ENCODE peak calls at places on chromosomes 16 and 17, in ten cellular contexts. One of them, this sample, is unnamed.

GRCh38 chr17:48064638-48065037 is 16.5 kb downstream of the NFE2L1 start:
- DNase-seq in cardiac muscle cell: no peak
- DNase-seq in dorsolateral prefrontal cortex: no peak
- DNase-seq in AG04449: no peak
- DNase-seq in HL-60: no peak
- DNase-seq in colonic mucosa: no peak
- DNase-seq in omental fat pad: no peak
- DNase-seq in kidney: no peak
- DNase-seq in astrocyte of the spinal cord: no peak
- DNase-seq in fibroblast of lung: no peak
- DNase-seq in this sample: no peak

GRCh38 chr16:68445458-68445857 is 2.9 kb downstream of the SMPD3 start:
- DNase-seq in colonic mucosa: peak
- DNase-seq in dorsolateral prefrontal cortex: no peak
- DNase-seq in kidney: no peak
- DNase-seq in AG04449: no peak
- DNase-seq in omental fat pad: no peak
- DNase-seq in fibroblast of lung: no peak
- DNase-seq in astrocyte of the spinal cord: no peak
- DNase-seq in HL-60: peak
- DNase-seq in cardiac muscle cell: peak
- DNase-seq in this sample: no peak

GRCh38 chr17:17072546-17072945 is 30.3 kb downstream of the MPRIP start:
- DNase-seq in fibroblast of lung: no peak
- DNase-seq in AG04449: no peak
- DNase-seq in dorsolateral prefrontal cortex: no peak
- DNase-seq in omental fat pad: no peak
- DNase-seq in cardiac muscle cell: no peak
- DNase-seq in kidney: peak
- DNase-seq in HL-60: no peak
- DNase-seq in astrocyte of the spinal cord: no peak
- DNase-seq in colonic mucosa: no peak
- DNase-seq in this sample: no peak

GRCh38 chr17:28398280-28398981 is 7.6 kb downstream of the SLC46A1 start:
- DNase-seq in cardiac muscle cell: no peak
- DNase-seq in colonic mucosa: no peak
- DNase-seq in HL-60: no peak
- DNase-seq in fibroblast of lung: no peak
- DNase-seq in kidney: no peak
- DNase-seq in AG04449: no peak
- DNase-seq in omental fat pad: no peak
- DNase-seq in astrocyte of the spinal cord: no peak
- DNase-seq in dorsolateral prefrontal cortex: no peak
- DNase-seq in this sample: no peak

GRCh38 chr16:89187337-89188063 is 12.8 kb downstream of the SLC22A31 start:
- DNase-seq in astrocyte of the spinal cord: peak
- DNase-seq in colonic mucosa: no peak
- DNase-seq in dorsolateral prefrontal cortex: no peak
- DNase-seq in AG04449: no peak
- DNase-seq in omental fat pad: no peak
- DNase-seq in fibroblast of lung: peak
- DNase-seq in HL-60: peak
- DNase-seq in kidney: peak
- DNase-seq in cardiac muscle cell: peak
- DNase-seq in this sample: no peak

GRCh38 chr16:1678500-1679098 is 520 bp downstream of the JPT2 start:
- DNase-seq in astrocyte of the spinal cord: no peak
- DNase-seq in fibroblast of lung: peak
- DNase-seq in HL-60: peak
- DNase-seq in dorsolateral prefrontal cortex: no peak
- DNase-seq in colonic mucosa: peak
- DNase-seq in kidney: peak
- DNase-seq in AG04449: no peak
- DNase-seq in cardiac muscle cell: peak
- DNase-seq in omental fat pad: no peak
- DNase-seq in this sample: peak

GRCh38 chr17:19461681-19462080 is 50.6 kb downstream of the RNF112 start:
- DNase-seq in omental fat pad: no peak
- DNase-seq in HL-60: no peak
- DNase-seq in dorsolateral prefrontal cortex: no peak
- DNase-seq in kidney: no peak
- DNase-seq in cardiac muscle cell: no peak
- DNase-seq in fibroblast of lung: no peak
- DNase-seq in colonic mucosa: peak
- DNase-seq in AG04449: no peak
- DNase-seq in astrocyte of the spinal cord: no peak
- DNase-seq in this sample: peak

GRCh38 chr16:87874639-87875472 is 5.5 kb upstream of the SLC7A5 start:
- DNase-seq in AG04449: no peak
- DNase-seq in cardiac muscle cell: no peak
- DNase-seq in dorsolateral prefrontal cortex: no peak
- DNase-seq in colonic mucosa: no peak
- DNase-seq in kidney: no peak
- DNase-seq in fibroblast of lung: no peak
- DNase-seq in omental fat pad: no peak
- DNase-seq in astrocyte of the spinal cord: no peak
- DNase-seq in HL-60: no peak
- DNase-seq in this sample: no peak

DNA sequence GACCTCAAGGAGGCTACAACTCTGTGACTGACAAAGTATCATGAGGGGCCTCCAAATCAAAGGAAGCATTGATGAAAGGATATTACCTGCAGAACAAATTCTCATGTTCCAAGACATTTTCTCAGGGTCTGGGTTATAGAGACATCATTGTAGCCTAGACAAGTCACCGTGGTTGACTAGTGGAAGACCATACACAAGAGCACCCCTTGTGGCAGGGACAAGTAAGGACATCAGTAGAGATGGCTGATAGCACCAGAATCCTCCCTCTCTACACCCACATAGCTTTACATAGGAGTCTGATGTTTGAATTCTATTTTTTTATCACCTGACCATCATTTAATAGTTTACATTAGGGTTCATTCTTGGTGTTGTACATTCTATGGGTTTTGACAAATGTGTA is 32.5 kb upstream of the CDH8 start:
- DNase-seq in kidney: no peak
- DNase-seq in colonic mucosa: no peak
- DNase-seq in cardiac muscle cell: no peak
- DNase-seq in astrocyte of the spinal cord: no peak
- DNase-seq in AG04449: no peak
- DNase-seq in dorsolateral prefrontal cortex: no peak
- DNase-seq in omental fat pad: no peak
- DNase-seq in fibroblast of lung: no peak
- DNase-seq in HL-60: no peak
- DNase-seq in this sample: no peak
- TF ChIP-seq CTCF in kidney: no peak
- TF ChIP-seq CTCF in colonic mucosa: no peak
- TF ChIP-seq CTCF in cardiac muscle cell: no peak
- TF ChIP-seq CTCF in astrocyte of the spinal cord: peak
- TF ChIP-seq CTCF in AG04449: no peak
- TF ChIP-seq CTCF in dorsolateral prefrontal cortex: no peak
- TF ChIP-seq CTCF in omental fat pad: no peak
- TF ChIP-seq CTCF in fibroblast of lung: no peak
- TF ChIP-seq CTCF in HL-60: peak
- TF ChIP-seq CTCF in this sample: no peak

GRCh38 chr16:27304881-27305280 is 8.9 kb upstream of the IL4R start:
- DNase-seq in dorsolateral prefrontal cortex: no peak
- DNase-seq in colonic mucosa: no peak
- DNase-seq in astrocyte of the spinal cord: no peak
- DNase-seq in kidney: no peak
- DNase-seq in HL-60: no peak
- DNase-seq in cardiac muscle cell: no peak
- DNase-seq in fibroblast of lung: no peak
- DNase-seq in AG04449: no peak
- DNase-seq in omental fat pad: no peak
- DNase-seq in this sample: peak

GRCh38 chr16:27305342-27305741 is 8.4 kb upstream of the IL4R start:
- DNase-seq in dorsolateral prefrontal cortex: no peak
- DNase-seq in astrocyte of the spinal cord: no peak
- DNase-seq in fibroblast of lung: no peak
- DNase-seq in colonic mucosa: no peak
- DNase-seq in kidney: no peak
- DNase-seq in HL-60: peak
- DNase-seq in AG04449: no peak
- DNase-seq in cardiac muscle cell: no peak
- DNase-seq in omental fat pad: no peak
- DNase-seq in this sample: no peak

GRCh38 chr16:27304102-27304501 is 9.7 kb upstream of the IL4R start:
- DNase-seq in AG04449: no peak
- DNase-seq in colonic mucosa: no peak
- DNase-seq in dorsolateral prefrontal cortex: no peak
- DNase-seq in fibroblast of lung: no peak
- DNase-seq in kidney: no peak
- DNase-seq in cardiac muscle cell: no peak
- DNase-seq in HL-60: no peak
- DNase-seq in astrocyte of the spinal cord: no peak
- DNase-seq in omental fat pad: no peak
- DNase-seq in this sample: peak

GRCh38 chr16:27302126-27302525 is 11.6 kb upstream of the IL4R start:
- DNase-seq in AG04449: no peak
- DNase-seq in cardiac muscle cell: no peak
- DNase-seq in dorsolateral prefrontal cortex: no peak
- DNase-seq in omental fat pad: no peak
- DNase-seq in kidney: no peak
- DNase-seq in colonic mucosa: no peak
- DNase-seq in astrocyte of the spinal cord: no peak
- DNase-seq in HL-60: no peak
- DNase-seq in fibroblast of lung: no peak
- DNase-seq in this sample: no peak

DNA sequence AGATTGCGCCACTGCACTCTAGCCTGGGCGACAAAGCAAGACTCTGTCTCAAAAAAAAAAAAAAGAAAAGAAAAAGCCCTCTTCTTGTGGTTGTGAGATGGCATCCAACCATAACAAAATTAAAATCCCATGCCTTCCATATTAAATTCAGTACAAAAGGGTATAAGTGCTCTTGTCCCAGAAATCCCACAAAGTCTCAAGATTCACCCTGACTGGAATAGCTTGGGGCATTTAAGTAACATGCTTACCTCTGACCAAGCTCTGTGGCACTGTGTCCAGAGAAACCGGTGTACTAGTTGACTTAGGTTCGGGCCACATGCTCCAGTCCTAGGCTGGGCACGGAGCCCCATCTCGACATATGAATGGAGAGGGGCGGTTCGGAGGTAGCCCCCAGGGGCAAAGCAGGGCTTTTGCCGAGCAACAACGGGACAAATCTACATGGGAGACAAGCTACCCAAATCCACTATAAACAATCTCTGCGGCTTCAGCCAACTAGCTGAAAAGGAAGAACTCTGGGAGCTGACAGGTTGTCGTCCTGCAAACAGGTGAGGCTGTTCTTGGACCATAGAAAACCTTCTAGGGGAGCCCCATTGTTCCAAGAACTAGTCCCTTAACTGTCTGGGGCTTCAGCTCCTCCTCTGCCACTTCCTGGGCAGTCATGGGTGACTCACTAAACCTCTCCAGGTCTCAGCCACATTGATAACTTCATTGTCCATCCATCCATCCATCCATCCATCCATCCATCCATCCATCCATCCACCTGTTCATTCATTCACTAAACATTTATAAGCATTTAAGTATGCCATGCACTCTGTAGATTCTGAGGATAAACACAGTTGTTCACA is 10.3 kb upstream of the IL4R start:
- DNase-seq in dorsolateral prefrontal cortex: no peak
- DNase-seq in kidney: no peak
- DNase-seq in colonic mucosa: no peak
- DNase-seq in astrocyte of the spinal cord: no peak
- DNase-seq in cardiac muscle cell: no peak
- DNase-seq in omental fat pad: no peak
- DNase-seq in HL-60: no peak
- DNase-seq in fibroblast of lung: no peak
- DNase-seq in AG04449: no peak
- DNase-seq in this sample: no peak
- TF ChIP-seq CTCF in dorsolateral prefrontal cortex: no peak
- TF ChIP-seq CTCF in kidney: no peak
- TF ChIP-seq CTCF in colonic mucosa: no peak
- TF ChIP-seq CTCF in astrocyte of the spinal cord: no peak
- TF ChIP-seq CTCF in cardiac muscle cell: no peak
- TF ChIP-seq CTCF in omental fat pad: no peak
- TF ChIP-seq CTCF in HL-60: no peak
- TF ChIP-seq CTCF in fibroblast of lung: no peak
- TF ChIP-seq CTCF in AG04449: no peak
- TF ChIP-seq CTCF in this sample: no peak

GRCh38 chr17:7047566-7047965 is 3.7 kb upstream of the SLC16A11 start:
- DNase-seq in kidney: no peak
- DNase-seq in dorsolateral prefrontal cortex: no peak
- DNase-seq in fibroblast of lung: no peak
- DNase-seq in colonic mucosa: no peak
- DNase-seq in AG04449: no peak
- DNase-seq in cardiac muscle cell: no peak
- DNase-seq in HL-60: no peak
- DNase-seq in astrocyte of the spinal cord: no peak
- DNase-seq in omental fat pad: no peak
- DNase-seq in this sample: no peak

GRCh38 chr17:7045492-7046126 is 1.7 kb upstream of the SLC16A11 start:
- DNase-seq in AG04449: peak
- DNase-seq in kidney: no peak
- DNase-seq in fibroblast of lung: peak
- DNase-seq in HL-60: peak
- DNase-seq in astrocyte of the spinal cord: peak
- DNase-seq in cardiac muscle cell: peak
- DNase-seq in dorsolateral prefrontal cortex: no peak
- DNase-seq in colonic mucosa: peak
- DNase-seq in omental fat pad: no peak
- DNase-seq in this sample: no peak

GRCh38 chr17:7043544-7044268 is at the start of gene SLC16A11:
- DNase-seq in omental fat pad: no peak
- DNase-seq in colonic mucosa: peak
- DNase-seq in astrocyte of the spinal cord: peak
- DNase-seq in HL-60: no peak
- DNase-seq in AG04449: no peak
- DNase-seq in cardiac muscle cell: no peak
- DNase-seq in dorsolateral prefrontal cortex: no peak
- DNase-seq in kidney: peak
- DNase-seq in fibroblast of lung: no peak
- DNase-seq in this sample: no peak

GRCh38 chr17:7048968-7049367 is 5.1 kb upstream of the SLC16A11 start:
- DNase-seq in omental fat pad: no peak
- DNase-seq in fibroblast of lung: no peak
- DNase-seq in kidney: no peak
- DNase-seq in dorsolateral prefrontal cortex: no peak
- DNase-seq in colonic mucosa: no peak
- DNase-seq in astrocyte of the spinal cord: no peak
- DNase-seq in cardiac muscle cell: no peak
- DNase-seq in HL-60: no peak
- DNase-seq in AG04449: no peak
- DNase-seq in this sample: no peak

DNA sequence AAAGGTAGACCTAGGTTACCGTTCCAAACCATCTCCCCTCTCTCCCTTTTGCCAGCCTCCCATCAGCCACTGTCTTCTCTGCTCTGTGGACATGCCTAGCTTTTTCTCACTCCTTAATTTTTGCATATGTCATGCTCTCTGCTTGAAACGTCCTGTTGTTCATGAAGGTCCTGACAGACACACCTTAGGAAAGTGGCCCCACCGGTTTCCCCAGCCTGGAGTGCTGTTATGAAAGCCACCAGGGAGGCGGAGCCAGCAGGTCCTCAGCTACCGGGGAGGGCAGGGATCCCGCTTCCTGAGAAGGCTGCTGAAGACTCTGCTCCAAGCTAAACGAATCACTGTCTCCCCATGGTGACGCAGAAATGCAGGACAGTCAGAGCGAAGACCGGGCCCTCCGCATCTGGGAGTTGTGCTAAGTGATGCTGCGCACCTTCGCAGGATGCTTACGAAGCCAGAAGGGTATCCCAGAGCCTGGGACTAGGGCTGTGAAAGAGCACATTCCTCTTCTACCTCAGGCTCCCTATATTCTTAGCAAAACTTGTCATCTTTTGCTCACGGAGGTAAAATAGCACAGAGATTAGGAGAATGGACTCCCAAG is 2.3 kb upstream of the SLC16A11 start:
- DNase-seq in dorsolateral prefrontal cortex: no peak
- DNase-seq in omental fat pad: no peak
- DNase-seq in fibroblast of lung: no peak
- DNase-seq in HL-60: no peak
- DNase-seq in cardiac muscle cell: peak
- DNase-seq in AG04449: no peak
- DNase-seq in astrocyte of the spinal cord: no peak
- DNase-seq in kidney: peak
- DNase-seq in colonic mucosa: peak
- DNase-seq in this sample: no peak
- TF ChIP-seq CTCF in dorsolateral prefrontal cortex: peak
- TF ChIP-seq CTCF in omental fat pad: no peak
- TF ChIP-seq CTCF in fibroblast of lung: no peak
- TF ChIP-seq CTCF in HL-60: no peak
- TF ChIP-seq CTCF in cardiac muscle cell: no peak
- TF ChIP-seq CTCF in AG04449: no peak
- TF ChIP-seq CTCF in astrocyte of the spinal cord: no peak
- TF ChIP-seq CTCF in kidney: no peak
- TF ChIP-seq CTCF in colonic mucosa: peak
- TF ChIP-seq CTCF in this sample: no peak

GRCh38 chr16:66979011-66979717 is 9.2 kb upstream of the CES4A start:
- DNase-seq in astrocyte of the spinal cord: no peak
- DNase-seq in fibroblast of lung: peak
- DNase-seq in kidney: no peak
- DNase-seq in colonic mucosa: no peak
- DNase-seq in omental fat pad: no peak
- DNase-seq in HL-60: no peak
- DNase-seq in AG04449: no peak
- DNase-seq in cardiac muscle cell: no peak
- DNase-seq in dorsolateral prefrontal cortex: no peak
- DNase-seq in this sample: peak

GRCh38 chr16:66975302-66975893 is 13.0 kb upstream of the CES4A start:
- DNase-seq in AG04449: no peak
- DNase-seq in kidney: no peak
- DNase-seq in fibroblast of lung: no peak
- DNase-seq in cardiac muscle cell: no peak
- DNase-seq in omental fat pad: no peak
- DNase-seq in dorsolateral prefrontal cortex: no peak
- DNase-seq in colonic mucosa: no peak
- DNase-seq in astrocyte of the spinal cord: no peak
- DNase-seq in HL-60: no peak
- DNase-seq in this sample: no peak

GRCh38 chr16:66973716-66974115 is 12.7 kb downstream of the CES3 start:
- DNase-seq in astrocyte of the spinal cord: no peak
- DNase-seq in kidney: no peak
- DNase-seq in omental fat pad: no peak
- DNase-seq in cardiac muscle cell: no peak
- DNase-seq in dorsolateral prefrontal cortex: no peak
- DNase-seq in fibroblast of lung: no peak
- DNase-seq in AG04449: no peak
- DNase-seq in colonic mucosa: no peak
- DNase-seq in HL-60: no peak
- DNase-seq in this sample: no peak

GRCh38 chr16:66976746-66977145 is 11.6 kb upstream of the CES4A start:
- DNase-seq in HL-60: no peak
- DNase-seq in astrocyte of the spinal cord: no peak
- DNase-seq in AG04449: no peak
- DNase-seq in colonic mucosa: no peak
- DNase-seq in kidney: peak
- DNase-seq in omental fat pad: no peak
- DNase-seq in fibroblast of lung: no peak
- DNase-seq in dorsolateral prefrontal cortex: no peak
- DNase-seq in cardiac muscle cell: no peak
- DNase-seq in this sample: no peak

GRCh38 chr16:66977341-66978113 is 10.9 kb upstream of the CES4A start:
- DNase-seq in omental fat pad: peak
- DNase-seq in colonic mucosa: peak
- DNase-seq in kidney: peak
- DNase-seq in dorsolateral prefrontal cortex: peak
- DNase-seq in AG04449: no peak
- DNase-seq in HL-60: peak
- DNase-seq in fibroblast of lung: peak
- DNase-seq in astrocyte of the spinal cord: peak
- DNase-seq in cardiac muscle cell: peak
- DNase-seq in this sample: peak
- TF ChIP-seq CTCF in omental fat pad: no peak
- TF ChIP-seq CTCF in colonic mucosa: peak
- TF ChIP-seq CTCF in kidney: peak
- TF ChIP-seq CTCF in dorsolateral prefrontal cortex: peak
- TF ChIP-seq CTCF in AG04449: peak
- TF ChIP-seq CTCF in HL-60: peak
- TF ChIP-seq CTCF in fibroblast of lung: peak
- TF ChIP-seq CTCF in astrocyte of the spinal cord: peak
- TF ChIP-seq CTCF in cardiac muscle cell: peak
- TF ChIP-seq CTCF in this sample: peak

This sample was measured in ascending aorta.